ENCODE peak calls at places on chromosome 5, in ten cellular contexts. F, W, D, Q, M, B, K, Y, T and R are unnamed samples.

GRCh38 chr5:98296426-98296825 is 477.0 kb upstream of the RGMB start:
- DNase-seq in F (peak; percentile 65), T (no peak), Q (no peak), D (peak; percentile 43), W (no peak), M (no peak), B (peak; percentile 52), K (no peak), Y (no peak), R (no peak)

GRCh38 chr5:137496919-137497318 is 2.2 kb downstream of the SPOCK1 start:
- DNase-seq in F (peak; percentile 49), B (no peak), M (no peak), K (no peak), W (no peak), D (peak; percentile 64), Q (no peak), Y (no peak), T (no peak), R (no peak)

GRCh38 chr5:10286552-10287227 is 21.0 kb downstream of the CMBL start:
- DNase-seq in W (no peak), M (no peak), Q (no peak), K (no peak), D (peak; percentile 85), F (peak; percentile 82), B (peak; percentile 53), Y (no peak), T (no peak), R (no peak)

GRCh38 chr5:89342106-89342876 is 459.3 kb upstream of the MEF2C start:
- DNase-seq in Q (no peak), F (peak; percentile 87), T (no peak), K (no peak), M (no peak), D (peak; percentile 83), Y (no peak), B (peak; percentile 47), W (no peak), R (no peak)

GRCh38 chr5:59863777-59864176 is 29.7 kb downstream of the PDE4D start:
- DNase-seq in B (no peak), W (no peak), K (no peak), F (peak; percentile 17), Q (no peak), D (peak; percentile 3), M (no peak), T (no peak), Y (no peak), R (no peak)

GRCh38 chr5:127804886-127805426 is 101.8 kb downstream of the CCDC192 start:
- DNase-seq in Q (no peak), T (no peak), D (no peak), W (no peak), Y (no peak), B (no peak), F (peak; percentile 47), M (no peak), K (no peak), R (no peak)

GRCh38 chr5:43192558-43193170 is 639 bp downstream of the NIM1K start:
- DNase-seq in W (peak; percentile 9), B (peak; percentile 19), K (no peak), F (peak; percentile 40), Y (peak; percentile 23), D (peak; percentile 36), T (peak; percentile 33), M (no peak), Q (peak; percentile 68), R (no peak)

GRCh38 chr5:166074839-166075481 is 2216.5 kb upstream of the WWC1 start:
- DNase-seq in K (no peak), T (no peak), W (no peak), D (no peak), Y (no peak), B (no peak), Q (no peak), M (no peak), F (no peak), R (no peak)

GRCh38 chr5:5290674-5291334 is 131.7 kb upstream of the ICE1 start:
- DNase-seq in B (no peak), Y (no peak), W (no peak), D (no peak), F (peak; percentile 2), Q (no peak), K (no peak), M (no peak), T (no peak), R (no peak)

GRCh38 chr5:5294429-5294828 is 128.0 kb upstream of the ICE1 start:
- DNase-seq in D (no peak), T (no peak), B (no peak), F (no peak), Y (no peak), Q (no peak), W (no peak), K (no peak), M (no peak), R (no peak)

GRCh38 chr5:5291357-5291756 is 131.1 kb upstream of the ICE1 start:
- DNase-seq in W (peak; percentile 18), M (no peak), T (no peak), Q (no peak), F (peak; percentile 11), B (peak; percentile 7), K (peak; percentile 59), Y (no peak), D (no peak), R (no peak)

GRCh38 chr5:5295361-5295760 is 127.1 kb upstream of the ICE1 start:
- DNase-seq in B (no peak), W (no peak), F (no peak), K (no peak), M (no peak), D (no peak), Q (no peak), Y (no peak), T (no peak), R (no peak)

GRCh38 chr5:5293029-5293428 is 129.4 kb upstream of the ICE1 start:
- DNase-seq in F (no peak), D (no peak), K (no peak), Q (no peak), W (no peak), M (no peak), B (no peak), T (no peak), Y (no peak), R (no peak)
- TF ChIP-seq CTCF in F (no peak), D (no peak), K (no peak), Q (no peak), W (no peak), M (no peak), B (no peak), T (no peak), Y (no peak), R (no peak)

DNA sequence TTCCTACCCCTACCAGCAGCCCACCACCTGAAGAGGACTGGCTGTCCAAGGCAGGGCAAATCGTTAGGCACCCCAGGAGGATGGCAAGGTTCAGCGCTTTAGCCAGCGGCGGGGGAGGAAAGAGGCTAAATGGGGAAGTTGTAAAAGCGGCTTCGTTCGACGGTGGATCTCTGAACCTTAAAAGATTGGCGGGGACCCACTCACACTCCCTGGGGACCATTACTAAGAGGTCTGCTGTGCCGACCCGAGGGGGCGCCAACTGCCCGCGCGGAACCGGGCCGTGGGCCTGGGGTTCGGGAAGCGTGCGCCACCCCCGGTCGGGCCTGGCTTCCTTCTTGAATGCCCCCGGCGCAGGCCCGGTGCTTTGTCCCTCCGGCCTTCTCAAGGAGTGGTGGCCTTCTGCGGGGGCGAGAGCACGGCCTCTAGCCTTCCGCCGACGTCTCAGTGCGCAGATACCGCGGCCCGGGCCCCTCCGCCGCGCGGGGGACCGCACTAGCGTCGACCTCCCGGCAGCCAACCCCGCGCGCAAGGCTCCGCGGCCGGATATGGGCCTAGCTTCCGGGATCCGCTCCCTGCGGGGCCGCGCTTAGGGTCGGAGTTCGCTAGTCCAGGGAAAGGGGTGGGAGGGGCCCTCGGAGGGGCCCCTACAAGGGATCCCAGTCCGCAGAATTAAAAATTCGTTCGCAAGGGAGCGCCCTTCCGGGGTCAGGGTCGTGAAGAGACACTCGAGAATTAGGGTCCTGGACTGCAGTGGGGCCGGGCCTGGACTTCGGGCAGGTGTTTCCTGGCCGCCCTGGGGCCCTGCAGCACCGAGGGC is 10.5 kb downstream of the NR2F1-AS1 start:
- DNase-seq in Y (peak; percentile 58), F (no peak), Q (no peak), K (no peak), W (no peak), B (no peak), M (no peak), T (no peak), D (no peak), R (no peak)
- TF ChIP-seq CTCF in Y (no peak), F (no peak), Q (no peak), K (no peak), W (no peak), B (no peak), M (no peak), T (no peak), D (no peak), R (peak; percentile 25)

GRCh38 chr5:172941067-172941516 is 18.1 kb upstream of the RPL26L1 start:
- DNase-seq in Q (no peak), K (no peak), M (no peak), B (no peak), F (no peak), W (no peak), D (peak; percentile 18), T (peak; percentile 12), Y (no peak), R (no peak)

GRCh38 chr5:172939561-172939960 is 19.7 kb upstream of the RPL26L1 start:
- DNase-seq in K (no peak), Y (peak; percentile 42), F (no peak), Q (no peak), W (no peak), M (no peak), T (peak; percentile 19), B (no peak), D (no peak), R (no peak)

GRCh38 chr5:172936441-172936840 is 22.8 kb upstream of the RPL26L1 start:
- DNase-seq in M (no peak), B (no peak), Q (no peak), W (no peak), F (no peak), D (no peak), Y (no peak), K (no peak), T (peak; percentile 1), R (no peak)

GRCh38 chr5:172940242-172941066 is 18.8 kb upstream of the RPL26L1 start:
- DNase-seq in M (no peak), Y (no peak), K (no peak), W (no peak), D (no peak), Q (peak; percentile 84), B (no peak), T (peak; percentile 8), F (no peak), R (no peak)

DNA sequence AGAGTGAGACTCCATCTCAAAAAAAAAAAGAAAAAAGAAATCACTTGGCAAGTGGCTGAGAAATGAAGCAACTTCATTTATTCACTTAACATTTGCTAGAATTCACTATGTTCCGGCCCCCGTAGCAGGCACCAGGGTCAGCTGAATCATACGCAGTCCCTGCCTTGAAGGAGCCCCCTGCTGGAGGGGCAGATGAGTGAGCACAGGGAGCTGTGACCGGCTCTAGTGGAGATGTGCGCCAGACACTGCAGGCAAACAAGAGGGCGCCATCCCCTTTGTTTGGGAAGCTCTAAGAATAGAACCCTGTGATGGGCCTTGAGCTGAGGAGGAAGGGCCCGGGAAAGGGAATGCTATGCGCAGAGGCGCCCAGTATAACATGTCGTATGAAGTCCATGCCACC is 20.2 kb upstream of the RPL26L1 start:
- DNase-seq in K (no peak), D (no peak), Q (no peak), W (no peak), M (no peak), Y (no peak), B (peak; percentile 32), F (peak; percentile 40), T (peak; percentile 24), R (no peak)
- TF ChIP-seq CTCF in K (no peak), D (peak; percentile 21), Q (peak; percentile 21), W (peak; percentile 33), M (no peak), Y (peak; percentile 28), B (peak; percentile 37), F (peak; percentile 35), T (no peak), R (peak; percentile 34)

GRCh38 chr5:173554038-173554955 is 62.2 kb downstream of the BOD1 start:
- DNase-seq in T (no peak), F (no peak), W (no peak), Y (no peak), K (no peak), Q (no peak), D (peak; percentile 43), B (peak; percentile 19), M (no peak), R (no peak)

GRCh38 chr5:173554989-173555705 is 61.3 kb downstream of the BOD1 start:
- DNase-seq in D (no peak), T (no peak), W (no peak), Y (no peak), F (no peak), B (no peak), M (no peak), Q (no peak), K (no peak), R (no peak)

GRCh38 chr5:173549644-173550043 is 66.8 kb downstream of the BOD1 start:
- DNase-seq in Y (no peak), D (no peak), M (no peak), T (no peak), Q (no peak), F (no peak), B (no peak), K (no peak), W (no peak), R (no peak)

GRCh38 chr5:173547579-173547978 is 68.9 kb downstream of the BOD1 start:
- DNase-seq in K (no peak), T (no peak), M (no peak), Y (no peak), B (peak; percentile 60), W (no peak), D (peak; percentile 22), Q (no peak), F (peak; percentile 30), R (no peak)

GRCh38 chr5:173550641-173551040 is 65.8 kb downstream of the BOD1 start:
- DNase-seq in B (no peak), Q (no peak), W (no peak), T (no peak), K (no peak), M (peak; percentile 56), F (no peak), Y (no peak), D (no peak), R (no peak)
- TF ChIP-seq CTCF in B (no peak), Q (no peak), W (no peak), T (no peak), K (no peak), M (no peak), F (no peak), Y (no peak), D (no peak), R (no peak)